ENCODE peak calls at places on chromosomes 2 and 18, in seven cellular contexts. H is H9, A is K562, T is neural progenitor cell, Y is IMR-90, K is mammary epithelial cell, C is PC-3. N is an unnamed sample.

GRCh38 chr2:187206071-187206470 is 242.0 kb downstream of the CALCRL start:
- DNase-seq in K (peak; percentile 26), H (no peak), C (peak; percentile 5), T (peak; percentile 52), Y (no peak), A (no peak), N (no peak)

GRCh38 chr2:127419448-127420038 is 1.3 kb downstream of the PROC start:
- DNase-seq in A (no peak), K (no peak), Y (no peak), H (no peak), C (no peak), T (no peak), N (no peak)

GRCh38 chr2:3675687-3676086 is 17.7 kb downstream of the ALLC start:
- DNase-seq in K (no peak), Y (no peak), T (no peak), C (no peak), A (no peak), H (no peak), N (no peak)

GRCh38 chr2:189306441-189307006 is 127.0 kb upstream of the COL5A2 start:
- DNase-seq in K (no peak), A (no peak), C (no peak), Y (no peak), T (no peak), H (no peak), N (no peak)

GRCh38 chr18:25786778-25787177 is 303.6 kb downstream of the SS18 start:
- DNase-seq in K (peak; percentile 79), Y (peak; percentile 83), T (no peak), C (peak; percentile 40), A (no peak), H (no peak), N (no peak)

GRCh38 chr2:48195168-48195567 is 288.9 kb upstream of the FBXO11 start:
- DNase-seq in C (no peak), K (no peak), A (no peak), Y (no peak), H (no peak), T (no peak), N (no peak)

GRCh38 chr2:214469728-214470127 is 58.9 kb downstream of the VWC2L start:
- DNase-seq in K (no peak), T (no peak), H (no peak), Y (no peak), A (no peak), C (no peak), N (no peak)

GRCh38 chr2:203951366-203951902 is 14.9 kb downstream of the ICOS start:
- DNase-seq in C (no peak), H (no peak), A (no peak), Y (no peak), T (no peak), K (peak; percentile 28), N (no peak)

GRCh38 chr18:70132999-70133398 is 72.5 kb downstream of the RTTN start:
- DNase-seq in Y (peak; percentile 98), K (peak; percentile 59), A (no peak), H (no peak), C (peak; percentile 25), T (no peak), N (peak; percentile 8)

GRCh38 chr18:55988537-55988936 is 400.5 kb upstream of the TCF4 start:
- DNase-seq in T (no peak), C (no peak), H (no peak), K (peak; percentile 47), Y (peak; percentile 71), A (no peak), N (peak; percentile 57)

GRCh38 chr2:15645300-15645699 is 53.6 kb downstream of the DDX1 start:
- DNase-seq in H (no peak), K (no peak), T (no peak), C (no peak), Y (no peak), A (no peak), N (no peak)

GRCh38 chr2:147715807-147716206 is 129.0 kb upstream of the ACVR2A start:
- DNase-seq in H (no peak), A (no peak), K (no peak), T (no peak), Y (no peak), C (no peak), N (no peak)

GRCh38 chr2:232882505-232883115 is 12.5 kb downstream of the SNORC start:
- DNase-seq in A (no peak), Y (no peak), H (no peak), K (no peak), T (no peak), C (no peak), N (no peak)

GRCh38 chr18:46158498-46158897 is 54.3 kb downstream of the HAUS1 start:
- DNase-seq in K (peak; percentile 74), T (peak; percentile 38), A (no peak), C (peak; percentile 17), H (no peak), Y (peak; percentile 26), N (no peak)

GRCh38 chr2:33062665-33063249 is 116.0 kb downstream of the LTBP1 start:
- DNase-seq in T (no peak), K (peak; percentile 46), C (no peak), A (peak; percentile 16), Y (peak; percentile 61), H (no peak), N (no peak)

GRCh38 chr2:23699526-23699925 is 227.4 kb downstream of the ATAD2B start:
- DNase-seq in H (no peak), K (no peak), T (no peak), C (no peak), Y (no peak), A (no peak), N (no peak)

GRCh38 chr2:225367482-225367881 is 32.0 kb upstream of the NYAP2 start:
- DNase-seq in H (peak; percentile 31), K (no peak), C (no peak), T (no peak), Y (no peak), A (no peak), N (no peak)

GRCh38 chr18:73060666-73061270 is 193.0 kb upstream of the NETO1 start:
- DNase-seq in T (no peak), H (no peak), K (peak; percentile 37), Y (no peak), C (peak; percentile 10), A (no peak), N (no peak)

GRCh38 chr18:54762386-54762785 is 65.9 kb upstream of the RAB27B start:
- DNase-seq in T (no peak), A (no peak), Y (no peak), K (no peak), H (no peak), C (no peak), N (peak; percentile 12)

GRCh38 chr2:24026233-24026632 is 16.3 kb downstream of the MFSD2B start:
- DNase-seq in C (no peak), T (no peak), Y (no peak), H (peak; percentile 64), A (no peak), K (no peak), N (no peak)

GRCh38 chr2:82837588-82838304 is 1621.3 kb downstream of the SUCLG1 start:
- DNase-seq in T (no peak), A (no peak), K (peak; percentile 88), C (peak; percentile 86), H (no peak), Y (peak; percentile 70), N (no peak)

GRCh38 chr18:7677001-7677400 is 109.9 kb downstream of the PTPRM start:
- DNase-seq in C (no peak), K (no peak), Y (no peak), A (no peak), H (no peak), T (no peak), N (no peak)

GRCh38 chr2:15812187-15812830 is 128.0 kb upstream of the MYCN start:
- DNase-seq in Y (no peak), T (no peak), A (no peak), C (no peak), H (no peak), K (no peak), N (no peak)

GRCh38 chr2:120765911-120766757 is 30.5 kb downstream of the GLI2 start:
- DNase-seq in T (peak; percentile 38), A (no peak), H (peak; percentile 35), C (no peak), K (no peak), Y (peak; percentile 99), N (peak; percentile 73)

GRCh38 chr2:3377279-3377611 is 373 bp downstream of the EIPR1 start:
- DNase-seq in C (peak; percentile 46), T (no peak), H (no peak), Y (peak; percentile 41), K (no peak), A (peak; percentile 69), N (no peak)

GRCh38 chr2:199485732-199486335 is 28.1 kb upstream of the SATB2 start:
- DNase-seq in K (peak; percentile 35), Y (peak; percentile 49), H (peak; percentile 79), C (peak; percentile 81), A (peak; percentile 80), T (peak; percentile 83), N (peak; percentile 75)

GRCh38 chr18:12742453-12742852 is 39.6 kb downstream of the PSMG2 start:
- DNase-seq in H (no peak), K (peak; percentile 87), T (no peak), C (peak; percentile 93), Y (peak; percentile 87), A (no peak), N (no peak)

GRCh38 chr18:9029131-9029530 is 73.4 kb upstream of the NDUFV2 start:
- DNase-seq in K (no peak), T (no peak), H (no peak), Y (no peak), A (no peak), C (no peak), N (no peak)
- H2AFZ ChIP-seq in K (peak overlapping the region; percentile 71), T (no peak overlapping the region), H (no peak overlapping the region), Y (no peak overlapping the region), A (no peak overlapping the region), C (no peak overlapping the region), N (no peak overlapping the region)

GRCh38 chr2:137937246-137937645 is 27.0 kb upstream of the HNMT start:
- DNase-seq in C (peak; percentile 55), T (no peak), K (no peak), Y (no peak), A (no peak), H (no peak), N (no peak)
- H2AFZ ChIP-seq in C (no peak overlapping the region), T (no peak overlapping the region), K (no peak overlapping the region), Y (no peak overlapping the region), A (no peak overlapping the region), H (no peak overlapping the region), N (peak overlapping the region; percentile 32)

GRCh38 chr2:70070557-70071268 is 16.6 kb upstream of the PCBP1 start:
- DNase-seq in A (peak; percentile 87), Y (peak; percentile 90), K (peak; percentile 82), C (peak; percentile 83), T (peak; percentile 86), H (peak; percentile 75), N (peak; percentile 88)
- H2AFZ ChIP-seq in A (peak overlapping the region; percentile 79), Y (peak overlapping the region; percentile 90), K (peak overlapping the region; percentile 84), C (peak overlapping the region; percentile 68), T (peak overlapping the region; percentile 86), H (no peak overlapping the region), N (peak overlapping the region; percentile 91)

DNA sequence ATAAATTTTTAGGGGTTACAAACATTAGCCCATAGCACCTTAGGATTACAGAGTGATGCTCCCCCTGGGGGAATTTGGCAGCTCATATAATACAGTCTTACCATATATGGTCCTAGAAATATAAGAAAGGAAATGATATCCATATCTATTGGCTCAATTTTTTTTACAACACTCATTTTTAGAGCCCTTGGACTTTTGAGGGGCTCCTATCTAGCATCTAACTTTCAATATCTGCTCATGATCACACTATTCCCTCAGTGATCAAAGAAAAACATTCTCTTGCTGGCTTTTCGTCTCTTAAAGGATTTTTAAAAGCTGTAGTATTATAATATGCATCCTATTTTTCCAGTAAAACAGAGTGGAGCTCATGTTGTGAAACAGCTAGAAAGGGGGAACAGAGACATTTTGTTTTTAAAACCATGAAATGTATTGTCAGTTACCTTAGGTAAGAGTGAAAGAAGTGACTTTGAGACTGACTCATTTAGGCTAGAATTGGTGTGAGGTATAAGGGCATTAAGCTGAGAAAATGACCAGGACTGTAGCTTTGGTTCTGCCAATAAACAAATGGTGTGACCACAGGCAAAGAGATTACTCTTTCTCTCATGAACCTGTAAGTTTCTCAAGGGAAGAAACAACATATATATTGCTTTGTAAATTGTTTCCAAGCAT is 65.8 kb downstream of the ALPK2 start:
- DNase-seq in T (no peak), H (no peak), K (no peak), C (no peak), Y (no peak), A (no peak), N (no peak)
- H2AFZ ChIP-seq in T (no peak overlapping the region), H (no peak overlapping the region), K (no peak overlapping the region), C (no peak overlapping the region), Y (no peak overlapping the region), A (no peak overlapping the region), N (no peak overlapping the region)

N was measured in hepatocyte.